ENCODE peak calls at places on chromosomes 5 and 9, in four cellular contexts. M is choroid plexus epithelial cell, E is neural crest cell, K is SK-N-SH. F is an unnamed sample.
A peak's percentile ranks its signal among the peaks of the same experiment; 100 is the strongest.

GRCh38 chr9:134234001-134234660 is 69.8 kb upstream of the RNU6ATAC start:
- DNase-seq in M (no peak), K (no peak), E (no peak), F (no peak)

GRCh38 chr5:179623906-179624741 is 653 bp upstream of the HNRNPH1 start:
- DNase-seq in M (peak; percentile 94), K (no peak), E (no peak), F (peak; percentile 90)

GRCh38 chr9:130905902-130906726 is 9.5 kb upstream of the QRFP start:
- DNase-seq in E (no peak), M (no peak), K (no peak), F (no peak)

GRCh38 chr5:135199919-135200318 is 165.9 kb upstream of the PITX1 start:
- DNase-seq in K (no peak), M (no peak), E (no peak), F (no peak)

GRCh38 chr9:72895122-72895521 is 57.7 kb downstream of the ALDH1A1 start:
- DNase-seq in K (no peak), E (no peak), M (no peak), F (no peak)

GRCh38 chr9:20321683-20322082 is 300.6 kb downstream of the MLLT3 start:
- DNase-seq in K (no peak), E (no peak), M (no peak), F (peak; percentile 43)

GRCh38 chr5:57034517-57034916 is 82.6 kb upstream of the MIER3 start:
- DNase-seq in E (no peak), M (no peak), K (no peak), F (no peak)

GRCh38 chr9:77016526-77017504 is 2.6 kb upstream of the FOXB2 start:
- DNase-seq in K (peak; percentile 11), E (peak; percentile 12), M (no peak), F (peak; percentile 23)

GRCh38 chr5:52799358-52799982 is 11.8 kb downstream of the ITGA1 start:
- DNase-seq in E (no peak), M (peak; percentile 98), K (peak; percentile 23), F (peak; percentile 93)

GRCh38 chr9:137772281-137772873 is 105.2 kb upstream of the CACNA1B start:
- DNase-seq in E (no peak), M (peak; percentile 35), K (no peak), F (no peak)

GRCh38 chr5:127022846-127023245 is 7.5 kb downstream of the MARCHF3 start:
- DNase-seq in K (no peak), E (no peak), M (no peak), F (no peak)

GRCh38 chr9:91395553-91396470 is 27.8 kb downstream of the NFIL3 start:
- DNase-seq in K (no peak), E (no peak), M (peak; percentile 93), F (peak; percentile 93)

DNA sequence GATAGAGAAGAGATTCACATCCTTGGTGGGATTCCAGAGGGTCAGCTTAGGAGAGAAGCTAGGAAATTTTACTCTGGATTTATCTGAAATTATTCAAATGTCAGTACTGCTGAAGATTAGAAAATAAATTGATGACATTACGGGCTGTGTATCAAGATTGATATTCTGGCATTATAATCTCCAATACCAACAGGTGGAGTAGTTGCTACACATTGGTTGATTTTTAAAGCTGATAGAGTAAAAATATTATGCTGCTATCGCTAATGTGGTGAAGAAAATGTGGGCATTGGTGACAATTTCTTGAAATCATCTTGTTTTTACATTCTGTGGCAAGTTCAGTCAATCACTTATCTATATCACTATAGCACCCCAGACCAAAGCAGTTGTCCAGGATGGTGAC is 378.5 kb downstream of the MTRR start:
- DNase-seq in E (no peak), K (no peak), M (peak; percentile 2), F (no peak)
- TF ChIP-seq CTCF in E (peak; percentile 45), K (peak; percentile 34), M (no peak), F (no peak)

GRCh38 chr9:116715751-116716150 is 28.6 kb downstream of the TRIM32 start:
- DNase-seq in M (no peak), E (no peak), K (no peak), F (no peak)
- TF ChIP-seq CTCF in M (no peak), E (no peak), K (no peak), F (no peak)

GRCh38 chr5:81749562-81750307 is 1.2 kb downstream of the SSBP2 start:
- DNase-seq in M (peak; percentile 22), K (peak; percentile 68), E (peak; percentile 43), F (peak; percentile 23)
- TF ChIP-seq CTCF in M (no peak), K (no peak), E (peak; percentile 23), F (no peak)

GRCh38 chr5:115963566-115963965 is 1.3 kb downstream of the LVRN start:
- DNase-seq in E (no peak), K (peak; percentile 12), M (peak; percentile 60), F (peak; percentile 34)
- TF ChIP-seq CTCF in E (no peak), K (peak; percentile 8), M (peak; percentile 50), F (no peak)

GRCh38 chr9:112665347-112665746 is 52.6 kb downstream of the INIP start:
- DNase-seq in M (peak; percentile 63), K (no peak), E (no peak), F (peak; percentile 20)
- TF ChIP-seq CTCF in M (peak; percentile 62), K (peak; percentile 52), E (no peak), F (peak; percentile 22)

GRCh38 chr9:3035594-3036389 is 191.9 kb upstream of the PUM3 start:
- DNase-seq in M (no peak), E (no peak), K (no peak), F (no peak)
- TF ChIP-seq CTCF in M (no peak), E (no peak), K (no peak), F (no peak)

GRCh38 chr9:114779352-114779845 is 26.4 kb downstream of the TNFSF15 start:
- DNase-seq in E (no peak), M (no peak), K (no peak), F (peak; percentile 17)
- TF ChIP-seq CTCF in E (no peak), M (no peak), K (no peak), F (no peak)

DNA sequence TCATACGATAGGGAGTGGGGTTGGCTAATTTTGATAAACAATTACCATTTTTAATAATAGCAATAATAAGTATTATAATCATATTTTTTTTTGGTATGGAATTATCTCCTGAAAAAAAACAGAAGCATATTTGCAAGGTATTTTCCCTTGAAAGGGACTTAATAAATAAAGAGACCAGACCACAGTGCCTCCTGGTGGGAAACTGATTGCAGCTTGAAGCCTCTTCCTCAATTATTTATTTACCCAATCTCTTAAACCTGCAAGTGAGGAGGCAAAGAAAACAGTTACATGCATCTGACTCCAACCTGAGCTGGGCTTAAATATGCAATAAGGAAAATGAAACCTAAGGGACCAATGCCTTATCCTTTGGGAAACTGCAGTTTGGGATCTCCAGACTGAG is 388.1 kb upstream of the ACO1 start:
- DNase-seq in E (no peak), M (peak; percentile 2), K (no peak), F (peak; percentile 2)
- TF ChIP-seq CTCF in E (peak; percentile 20), M (no peak), K (peak; percentile 20), F (no peak)

F was measured in cardiac fibroblast.